ENCODE peak calls at places on chromosomes 5 and 9, in seven cellular contexts. X is GM20000, N is keratinocyte, T is HCT116, M is progenitor cell of endocrine pancreas, Q is stomach, K is B cell. A is an unnamed sample.

GRCh38 chr5:42951847-42952411 is 88.2 kb downstream of the ANXA2R start:
- DNase-seq in X (peak), N (no peak), T (no peak), M (no peak), Q (peak), K (peak), A (no peak)

GRCh38 chr9:79610019-79610760 is 38.4 kb downstream of the TLE4 start:
- DNase-seq in X (no peak), N (no peak), T (no peak), M (no peak), Q (no peak), K (no peak), A (no peak)

GRCh38 chr5:177067491-177067890 is 19.2 kb upstream of the FGFR4 start:
- DNase-seq in X (no peak), N (no peak), T (no peak), M (no peak), Q (no peak), K (no peak), A (no peak)

GRCh38 chr9:126299706-126300276 is 26.8 kb upstream of the MVB12B start:
- DNase-seq in X (no peak), N (no peak), T (no peak), M (no peak), Q (no peak), K (no peak), A (no peak)

GRCh38 chr5:175354961-175355360 is 89.0 kb downstream of the DRD1 start:
- DNase-seq in X (no peak), N (no peak), T (no peak), M (no peak), Q (no peak), K (no peak), A (no peak)

GRCh38 chr9:27333241-27334052 is 36.5 kb upstream of the EQTN start:
- DNase-seq in X (peak), N (peak), T (peak), M (peak), Q (peak), K (peak), A (peak)

GRCh38 chr9:105637787-105638395 is 24.4 kb upstream of the TAL2 start:
- DNase-seq in X (no peak), N (no peak), T (no peak), M (no peak), Q (no peak), K (no peak), A (no peak)

GRCh38 chr5:65925094-65925600 is 1.2 kb upstream of the ERBIN start:
- DNase-seq in X (peak), N (no peak), T (no peak), M (no peak), Q (peak), K (peak), A (peak)

GRCh38 chr9:33506626-33507370 is 17.3 kb upstream of the ANKRD18B start:
- DNase-seq in X (no peak), N (peak), T (peak), M (no peak), Q (no peak), K (no peak), A (no peak)

GRCh38 chr9:88087906-88088305 is 50.4 kb downstream of the SPATA31C2 start:
- DNase-seq in X (no peak), N (no peak), T (no peak), M (no peak), Q (no peak), K (no peak), A (no peak)

GRCh38 chr5:33530183-33530962 is 89.6 kb downstream of the TARS1 start:
- DNase-seq in X (no peak), N (no peak), T (no peak), M (no peak), Q (no peak), K (no peak), A (no peak)

GRCh38 chr9:122931851-122932199 is 513 bp upstream of the ZBTB26 start:
- DNase-seq in X (no peak), N (no peak), T (no peak), M (no peak), Q (no peak), K (no peak), A (no peak)

GRCh38 chr9:97615439-97616072 is 17.6 kb downstream of the TSTD2 start:
- DNase-seq in X (peak), N (no peak), T (peak), M (peak), Q (peak), K (peak), A (no peak)

GRCh38 chr5:59133801-59134261 is 551.0 kb downstream of the RAB3C start:
- DNase-seq in X (no peak), N (no peak), T (no peak), M (no peak), Q (no peak), K (no peak), A (no peak)

GRCh38 chr9:7879551-7880245 is 80.1 kb upstream of the DMAC1 start:
- DNase-seq in X (no peak), N (no peak), T (no peak), M (no peak), Q (no peak), K (no peak), A (no peak)

GRCh38 chr9:114621975-114622609 is 11.0 kb downstream of the TMEM268 start:
- DNase-seq in X (no peak), N (no peak), T (no peak), M (no peak), Q (no peak), K (no peak), A (no peak)

GRCh38 chr9:131656356-131657030 is 83.4 kb downstream of the RAPGEF1 start:
- DNase-seq in X (peak), N (peak), T (no peak), M (no peak), Q (peak), K (peak), A (no peak)

GRCh38 chr5:14753947-14754346 is 89.4 kb downstream of the OTULIN start:
- DNase-seq in X (no peak), N (no peak), T (no peak), M (no peak), Q (no peak), K (no peak), A (no peak)

GRCh38 chr9:33431420-33431819 is 16.0 kb downstream of the AQP3 start:
- DNase-seq in X (no peak), N (no peak), T (no peak), M (no peak), Q (no peak), K (no peak), A (no peak)

GRCh38 chr5:6593148-6594016 is 39.5 kb downstream of the NSUN2 start:
- DNase-seq in X (no peak), N (no peak), T (no peak), M (no peak), Q (no peak), K (no peak), A (no peak)

GRCh38 chr5:98872679-98873078 is 56.1 kb downstream of the CHD1 start:
- DNase-seq in X (no peak), N (no peak), T (no peak), M (no peak), Q (no peak), K (no peak), A (no peak)

GRCh38 chr9:133991964-133992779 is at the start of gene VAV2:
- DNase-seq in X (peak), N (no peak), T (peak), M (peak), Q (peak), K (peak), A (peak)

GRCh38 chr5:112951124-112951702 is 25.4 kb upstream of the DCP2 start:
- DNase-seq in X (no peak), N (no peak), T (no peak), M (no peak), Q (no peak), K (no peak), A (no peak)

GRCh38 chr5:172559004-172559932 is 81.8 kb upstream of the NEURL1B start:
- DNase-seq in X (no peak), N (no peak), T (peak), M (no peak), Q (peak), K (no peak), A (peak)
- TF ChIP-seq CTCF in X (no peak), N (no peak), T (no peak), M (no peak), Q (no peak), K (no peak), A (no peak)

DNA sequence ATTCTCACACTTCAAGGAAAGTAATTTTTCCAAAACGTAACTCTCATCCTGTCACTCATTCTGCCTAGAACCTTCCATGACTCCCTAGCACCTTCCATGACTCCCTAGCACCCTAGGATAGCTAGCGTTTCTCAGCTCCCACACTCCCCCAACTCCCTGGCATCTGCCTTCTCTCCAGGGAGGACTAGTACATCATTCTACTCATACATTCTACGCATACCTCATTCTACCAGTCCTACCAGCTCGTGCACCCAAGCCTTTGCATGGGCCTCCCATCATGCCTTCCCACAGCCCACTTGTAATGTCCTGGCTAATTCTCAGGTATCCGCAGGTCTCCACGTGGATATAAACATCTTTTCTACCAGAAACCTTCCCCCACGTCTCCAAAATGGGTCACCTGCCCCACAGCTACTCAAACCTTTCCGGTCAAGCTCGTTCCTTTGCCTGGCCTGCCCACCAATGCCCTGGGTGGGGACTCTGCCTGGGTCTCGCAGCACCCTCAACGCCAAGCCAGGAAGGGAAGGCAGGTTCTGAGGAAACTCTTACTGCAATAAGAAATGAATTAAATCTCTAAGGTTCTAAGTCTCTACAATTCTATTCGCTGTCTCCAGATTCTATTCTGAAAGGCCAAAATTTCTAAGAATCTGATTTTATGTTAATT is 930 bp downstream of the ANKS6 start:
- DNase-seq in X (no peak), N (no peak), T (no peak), M (no peak), Q (no peak), K (no peak), A (no peak)
- TF ChIP-seq CTCF in X (no peak), N (no peak), T (no peak), M (no peak), Q (no peak), K (no peak), A (no peak)

GRCh38 chr5:116574682-116575634 is at the start of gene SEMA6A:
- DNase-seq in X (peak), N (peak), T (peak), M (peak), Q (peak), K (peak), A (peak)
- TF ChIP-seq CTCF in X (no peak), N (no peak), T (no peak), M (peak), Q (peak), K (no peak), A (no peak)

GRCh38 chr5:89283758-89284493 is 400.9 kb upstream of the MEF2C start:
- DNase-seq in X (no peak), N (no peak), T (no peak), M (no peak), Q (no peak), K (no peak), A (no peak)
- TF ChIP-seq CTCF in X (no peak), N (peak), T (peak), M (peak), Q (no peak), K (no peak), A (peak)

GRCh38 chr9:107158321-107158720 is 124.8 kb upstream of the RAD23B start:
- DNase-seq in X (peak), N (no peak), T (peak), M (no peak), Q (no peak), K (no peak), A (no peak)
- TF ChIP-seq CTCF in X (peak), N (peak), T (peak), M (peak), Q (no peak), K (peak), A (peak)